ENCODE peak calls at places on chromosomes 4 and X, in five cellular contexts. S is SJSA1, C is GM23248, I is pancreas, Q is mesendoderm. B is an unnamed sample. For H3K36me3, the result is how much of the 10 kb centered on the place peaks cover.

GRCh38 chr4:137310156-137310555 is 222.1 kb downstream of the PCDH18 start:
- DNase-seq in Q (peak), I (no peak), S (no peak), C (peak), B (no peak)

GRCh38 chrX:19684265-19684664 is 169.0 kb upstream of the MAP3K15 start:
- DNase-seq in C (no peak), S (no peak), Q (no peak), I (no peak), B (no peak)

GRCh38 chr4:86498560-86499166 is 95.5 kb upstream of the PTPN13 start:
- DNase-seq in I (no peak), S (no peak), C (peak), Q (peak), B (peak)

GRCh38 chr4:10456270-10457254 is 664 bp downstream of the ZNF518B start:
- DNase-seq in S (peak), Q (peak), C (peak), I (peak), B (peak)

GRCh38 chr4:8558080-8558960 is 21.9 kb upstream of the GPR78 start:
- DNase-seq in I (no peak), C (peak), S (peak), Q (no peak), B (no peak)

GRCh38 chrX:8042304-8042703 is 115.1 kb upstream of the PNPLA4 start:
- DNase-seq in C (no peak), I (no peak), S (no peak), Q (peak), B (no peak)

GRCh38 chr4:112511294-112512118 is 4.5 kb downstream of the NEUROG2 start:
- DNase-seq in Q (peak), I (no peak), S (no peak), C (no peak), B (no peak)

GRCh38 chr4:26858947-26859401 is 1.7 kb upstream of the STIM2 start:
- DNase-seq in Q (no peak), C (no peak), S (no peak), I (no peak), B (no peak)

GRCh38 chrX:70434914-70435586 is 9.6 kb upstream of the DLG3 start:
- DNase-seq in C (peak), S (peak), Q (peak), I (no peak), B (no peak)

GRCh38 chr4:17511041-17511949 is 595 bp downstream of the QDPR start:
- DNase-seq in C (peak), Q (peak), S (peak), I (no peak), B (peak)

GRCh38 chrX:33416273-33416805 is 205.0 kb upstream of the DMD start:
- DNase-seq in I (no peak), Q (no peak), C (no peak), S (no peak), B (no peak)

DNA sequence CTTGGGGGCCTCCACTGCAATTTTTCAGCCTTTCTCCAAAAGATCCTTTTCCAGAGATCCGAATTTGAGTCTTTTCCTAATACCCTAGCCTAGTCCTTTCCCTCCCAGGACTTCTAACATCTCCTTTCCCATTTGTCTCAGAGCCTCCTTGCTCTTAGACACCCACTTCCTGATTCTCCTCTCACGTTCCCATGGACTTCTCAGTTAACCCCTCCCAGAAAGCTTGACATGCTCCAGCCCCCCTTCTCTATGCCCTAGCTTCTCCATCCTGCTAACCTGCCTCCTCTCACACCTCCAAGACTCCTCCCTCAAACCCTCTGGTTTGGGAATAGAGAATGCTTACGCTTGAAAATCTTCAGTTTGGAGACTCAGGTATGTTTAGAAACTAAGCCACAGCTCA is 2.5 kb downstream of the UBA1 start:
- DNase-seq in S (no peak), I (no peak), Q (peak), C (no peak), B (no peak)
- H3K36me3 ChIP-seq in S (half or more), I (under half), Q (under half), C (under half), B (under half)

GRCh38 chr4:77009511-77010120 is 60.1 kb downstream of the SEPTIN11 start:
- DNase-seq in I (no peak), Q (no peak), C (no peak), S (no peak), B (no peak)

GRCh38 chr4:77015390-77015789 is 60.4 kb downstream of the CCNI start:
- DNase-seq in S (no peak), C (peak), Q (peak), I (no peak), B (no peak)

GRCh38 chr4:77010841-77011354 is 61.3 kb downstream of the SEPTIN11 start:
- DNase-seq in I (no peak), Q (no peak), C (peak), S (no peak), B (no peak)

GRCh38 chr4:77012726-77013125 is 63.1 kb downstream of the CCNI start:
- DNase-seq in I (no peak), Q (peak), S (no peak), C (no peak), B (no peak)

DNA sequence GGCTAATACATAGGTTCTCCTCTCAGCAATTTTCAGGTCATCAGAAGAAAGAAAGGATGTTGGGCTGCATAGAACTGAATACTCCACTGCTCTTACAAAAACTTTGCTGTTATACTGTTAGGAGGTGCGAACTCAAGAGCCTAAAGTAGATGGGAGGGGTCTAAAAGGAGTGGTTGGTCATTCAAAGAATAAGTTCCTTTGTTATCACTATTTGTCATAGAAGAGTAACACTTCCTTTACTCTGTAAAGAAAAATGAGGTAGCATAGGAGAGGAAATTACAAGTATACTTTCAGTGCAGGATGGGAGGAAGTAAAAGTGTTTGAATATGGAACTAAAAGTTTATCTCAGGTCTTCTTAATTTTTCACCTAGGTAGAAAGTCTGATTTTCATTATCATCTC is 61.5 kb downstream of the CCNI start:
- DNase-seq in S (no peak), Q (no peak), I (no peak), C (no peak), B (no peak)
- H3K36me3 ChIP-seq in S (half or more), Q (under half), I (under half), C (half or more), B (under half)

DNA sequence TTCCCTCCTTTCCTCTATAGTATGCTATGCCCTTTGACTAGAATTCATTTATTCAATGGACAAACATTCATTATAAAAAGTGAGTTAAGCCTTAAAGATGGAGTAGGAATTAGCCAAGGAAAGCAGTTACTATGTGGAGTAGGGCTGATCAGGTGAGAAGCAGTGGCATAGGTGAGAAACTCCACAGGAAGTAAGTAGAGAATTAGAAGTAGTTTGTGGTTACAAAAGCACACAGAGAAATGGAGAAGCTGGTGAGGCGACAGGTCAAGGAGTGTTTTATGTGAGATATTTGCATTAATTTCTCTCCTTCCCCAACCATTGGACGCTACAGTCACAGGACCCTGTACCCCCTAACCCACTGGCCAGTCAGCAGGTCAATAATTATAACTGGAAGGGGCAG is 30.6 kb downstream of the SETD7 start:
- DNase-seq in Q (no peak), S (no peak), C (no peak), I (no peak), B (no peak)
- H3K36me3 ChIP-seq in Q (under half), S (under half), C (half or more), I (under half), B (half or more)

GRCh38 chr4:94640151-94640550 is 117.6 kb upstream of the BMPR1B start:
- DNase-seq in Q (no peak), I (no peak), S (no peak), C (no peak), B (no peak)

GRCh38 chr4:94635172-94635571 is 122.6 kb upstream of the BMPR1B start:
- DNase-seq in Q (peak), S (no peak), C (peak), I (no peak), B (no peak)

GRCh38 chr4:94634266-94634665 is 123.5 kb upstream of the BMPR1B start:
- DNase-seq in I (no peak), S (no peak), Q (no peak), C (peak), B (no peak)

GRCh38 chr4:94639298-94639697 is 118.5 kb upstream of the BMPR1B start:
- DNase-seq in S (no peak), Q (no peak), C (no peak), I (no peak), B (no peak)

DNA sequence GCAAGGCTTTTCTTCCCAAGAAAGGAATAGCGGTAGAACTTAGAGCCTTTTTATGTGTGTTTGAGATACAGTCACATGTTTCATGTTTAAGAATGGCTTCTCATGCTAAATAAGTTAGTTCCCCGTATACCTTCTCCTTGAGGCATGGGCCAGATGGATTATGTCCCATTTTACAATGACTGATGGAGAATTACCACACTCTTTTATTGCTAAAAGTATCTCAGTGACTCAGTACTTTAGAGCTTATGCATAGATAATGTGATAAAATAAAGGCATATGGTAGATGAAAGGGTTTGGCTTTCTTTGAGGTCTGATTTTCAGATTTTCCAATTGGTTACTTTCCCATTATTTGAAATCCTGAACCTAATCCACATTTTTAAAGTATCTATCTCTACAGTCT is 121.8 kb upstream of the BMPR1B start:
- DNase-seq in I (no peak), C (peak), Q (no peak), S (no peak), B (no peak)
- H3K36me3 ChIP-seq in I (under half), C (under half), Q (under half), S (under half), B (under half)

DNA sequence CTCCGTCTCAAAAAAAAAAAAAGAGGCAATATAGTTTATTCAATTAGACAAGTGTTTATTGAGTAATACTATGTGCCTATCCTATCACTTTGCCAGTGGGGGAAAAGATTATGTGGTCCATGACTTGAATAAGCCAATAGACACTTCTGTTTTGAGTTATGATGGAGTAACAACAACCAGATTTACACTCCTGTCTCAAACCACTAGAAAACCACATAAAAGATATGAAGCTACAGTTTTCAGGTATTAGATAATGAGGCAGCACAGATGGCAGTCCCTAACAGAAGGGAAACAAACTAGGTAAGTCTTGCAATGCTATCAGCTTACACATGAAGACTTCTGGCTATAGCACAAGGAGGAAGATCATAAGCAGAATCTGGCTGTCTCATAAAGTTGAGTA is 22.5 kb downstream of the NFXL1 start:
- DNase-seq in C (no peak), I (no peak), S (no peak), Q (no peak), B (no peak)
- H3K36me3 ChIP-seq in C (half or more), I (half or more), S (under half), Q (under half), B (half or more)

GRCh38 chr4:109721033-109721432 is 8.8 kb downstream of the PLA2G12A start:
- DNase-seq in S (no peak), I (no peak), Q (no peak), C (peak), B (no peak)

GRCh38 chr4:109728385-109728784 is 1.5 kb downstream of the PLA2G12A start:
- DNase-seq in I (no peak), C (no peak), S (no peak), Q (no peak), B (no peak)

GRCh38 chr4:109722357-109722756 is 7.5 kb downstream of the PLA2G12A start:
- DNase-seq in Q (no peak), C (no peak), I (no peak), S (no peak), B (no peak)

GRCh38 chr4:109719604-109720003 is 10.3 kb downstream of the PLA2G12A start:
- DNase-seq in Q (no peak), C (no peak), I (no peak), S (no peak), B (no peak)

GRCh38 chr4:109723110-109723509 is 6.8 kb downstream of the PLA2G12A start:
- DNase-seq in I (no peak), C (no peak), S (no peak), Q (no peak), B (no peak)
- H3K36me3 ChIP-seq in I (under half), C (under half), S (under half), Q (under half), B (under half)

GRCh38 chrX:1421433-1422134 is 29.7 kb upstream of the SLC25A6 start:
- DNase-seq in I (peak), S (no peak), Q (no peak), C (no peak), B (no peak)

GRCh38 chrX:1417921-1418875 is 26.3 kb upstream of the SLC25A6 start:
- DNase-seq in Q (no peak), S (no peak), I (peak), C (no peak), B (no peak)

GRCh38 chrX:1420371-1420770 is 28.5 kb upstream of the SLC25A6 start:
- DNase-seq in Q (no peak), I (peak), S (no peak), C (no peak), B (no peak)

GRCh38 chrX:1418901-1419544 is 27.1 kb upstream of the SLC25A6 start:
- DNase-seq in Q (no peak), S (no peak), C (no peak), I (peak), B (no peak)

GRCh38 chrX:1419545-1420355 is 27.8 kb upstream of the SLC25A6 start:
- DNase-seq in Q (no peak), S (no peak), I (peak), C (no peak), B (no peak)
- H3K36me3 ChIP-seq in Q (under half), S (half or more), I (under half), C (under half), B (under half)

DNA sequence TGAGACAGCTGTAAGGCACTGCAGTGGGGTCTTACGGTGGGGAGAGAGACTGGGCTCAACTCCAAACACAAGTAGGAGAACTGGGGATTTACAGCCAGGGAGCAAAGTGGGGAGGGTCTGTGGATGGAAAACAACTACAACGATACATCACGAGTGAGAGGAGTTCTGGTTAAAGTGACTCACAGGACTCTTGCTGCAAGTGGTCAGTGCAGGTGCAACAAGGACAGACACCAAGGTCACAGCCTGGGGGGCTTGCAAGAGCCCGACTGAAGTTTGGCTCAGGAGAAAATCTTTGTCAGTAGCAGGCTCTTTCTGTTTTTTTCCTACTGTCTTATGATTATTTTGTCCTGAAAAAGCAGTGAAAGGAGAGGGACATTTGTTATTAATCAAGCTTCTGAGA is 10.1 kb upstream of the FAT1 start:
- DNase-seq in I (no peak), C (no peak), Q (no peak), S (no peak), B (no peak)
- H3K36me3 ChIP-seq in I (under half), C (under half), Q (under half), S (under half), B (under half)

DNA sequence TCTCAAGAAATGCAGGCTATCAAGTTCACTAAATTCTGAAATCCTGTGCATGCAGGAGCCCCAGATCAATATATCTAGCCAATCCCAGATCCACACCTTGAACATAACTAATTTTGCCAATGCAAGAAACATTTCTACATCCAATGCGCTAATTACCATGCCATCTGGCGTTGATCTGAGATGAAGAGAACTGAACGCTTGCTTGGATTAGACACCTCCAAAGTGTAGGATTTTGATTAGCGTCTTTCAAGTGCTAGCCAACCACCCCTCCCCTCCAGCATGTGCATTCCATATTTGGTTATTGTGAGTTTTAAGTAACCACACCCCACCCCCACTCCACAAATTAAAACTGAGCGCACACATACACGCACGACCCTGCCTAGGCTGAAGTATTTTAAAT is 512.1 kb upstream of the INTU start:
- DNase-seq in I (no peak), C (no peak), S (no peak), Q (no peak), B (no peak)
- H3K36me3 ChIP-seq in I (under half), C (under half), S (under half), Q (under half), B (under half)

DNA sequence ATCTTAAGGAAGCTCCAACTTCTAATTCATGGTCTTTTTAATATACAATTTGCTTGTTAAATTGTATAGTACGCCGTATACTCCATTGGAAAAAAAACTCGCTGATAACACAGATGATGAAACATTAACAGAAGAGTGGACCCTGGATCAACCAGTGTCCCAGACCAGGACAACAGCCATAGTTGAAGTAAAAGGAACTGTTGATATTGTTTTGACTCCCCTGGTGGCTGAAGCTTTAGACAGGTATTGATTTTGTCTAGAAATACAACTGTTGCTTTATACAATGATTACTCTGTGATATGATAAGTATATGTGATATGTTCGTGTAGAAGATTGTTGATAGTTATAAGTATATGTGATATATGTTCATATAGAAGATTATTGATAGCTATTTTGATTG is 91.7 kb downstream of the BLTP1 start:
- DNase-seq in I (no peak), C (no peak), S (no peak), Q (no peak), B (no peak)
- H3K36me3 ChIP-seq in I (under half), C (under half), S (under half), Q (under half), B (under half)